ENCODE peak calls at places on chromosome 14, in five cellular contexts. F is amygdala, S is GM04504, I is AG08396, O is NCI-H510A. L is an unnamed sample.

GRCh38 chr14:80446356-80446755 is 235.1 kb upstream of the DIO2 start:
- DNase-seq in F (no peak), S (no peak), I (peak; percentile 12), O (no peak), L (no peak)

GRCh38 chr14:105495101-105495989 is 4.3 kb downstream of the TEDC1 start:
- DNase-seq in F (no peak), S (no peak), I (no peak), O (no peak), L (no peak)

GRCh38 chr14:24913746-24914145 is 136.2 kb downstream of the STXBP6 start:
- DNase-seq in F (no peak), S (no peak), I (no peak), O (no peak), L (no peak)

GRCh38 chr14:50344116-50344775 is 32.1 kb downstream of the DMAC2L start:
- DNase-seq in F (no peak), S (no peak), I (no peak), O (no peak), L (no peak)

GRCh38 chr14:63896278-63896720 is 43.5 kb downstream of the SYNE2 start:
- DNase-seq in F (no peak), S (no peak), I (peak; percentile 30), O (no peak), L (no peak)

GRCh38 chr14:54322668-54323380 is 74.0 kb upstream of the CDKN3 start:
- DNase-seq in F (no peak), S (no peak), I (no peak), O (no peak), L (peak; percentile 44)

GRCh38 chr14:62162998-62163589 is 400.9 kb downstream of the SNAPC1 start:
- DNase-seq in F (no peak), S (no peak), I (peak; percentile 42), O (no peak), L (no peak)

GRCh38 chr14:100903672-100904185 is at the start of gene RTL1:
- DNase-seq in F (no peak), S (no peak), I (no peak), O (no peak), L (no peak)

GRCh38 chr14:30210630-30211029 is 283.0 kb upstream of the PRKD1 start:
- DNase-seq in F (no peak), S (no peak), I (peak; percentile 17), O (no peak), L (no peak)

GRCh38 chr14:105123981-105124836 is 44.4 kb downstream of the JAG2 start:
- DNase-seq in F (no peak), S (no peak), I (peak; percentile 9), O (no peak), L (no peak)

GRCh38 chr14:66017960-66018359 is 468.2 kb upstream of the CCDC196 start:
- DNase-seq in F (no peak), S (no peak), I (no peak), O (no peak), L (no peak)

GRCh38 chr14:92512807-92513203 is 776 bp upstream of the RIN3 start:
- DNase-seq in F (no peak), S (no peak), I (no peak), O (no peak), L (no peak)

GRCh38 chr14:26791117-26791806 is 193.4 kb upstream of the NOVA1 start:
- DNase-seq in F (no peak), S (no peak), I (no peak), O (no peak), L (no peak)

GRCh38 chr14:64117671-64118402 is 176.3 kb downstream of the ESR2 start:
- DNase-seq in F (no peak), S (no peak), I (peak; percentile 50), O (no peak), L (no peak)

GRCh38 chr14:60760648-60761364 is 26.2 kb downstream of the MNAT1 start:
- DNase-seq in F (no peak), S (no peak), I (no peak), O (peak; percentile 43), L (no peak)

GRCh38 chr14:75306917-75307699 is 28.5 kb downstream of the FOS start:
- DNase-seq in F (no peak), S (no peak), I (no peak), O (peak; percentile 54), L (no peak)

GRCh38 chr14:54253195-54253947 is 143.4 kb upstream of the CDKN3 start:
- DNase-seq in F (no peak), S (peak; percentile 51), I (peak; percentile 65), O (no peak), L (no peak)

GRCh38 chr14:103185051-103186027 is 62.1 kb downstream of the TNFAIP2 start:
- DNase-seq in F (no peak), S (no peak), I (peak; percentile 39), O (no peak), L (peak; percentile 14)

L was measured in NCI-H1417 treated with DMSO at 0.1 percent for 48 hours.